ENCODE peak calls at places on chromosomes 7 and 10, in four cellular contexts. One of them, this sample, is unnamed.
A peak's percentile ranks its signal among the peaks of the same experiment; 100 is the strongest.

GRCh38 chr7:28062197-28062988 is 118.2 kb downstream of the JAZF1 start:
- DNase-seq in MCF 10A: peak; percentile 80
- DNase-seq in natural killer cell: peak; percentile 65
- DNase-seq in HCT116: peak; percentile 27
- DNase-seq in this sample: peak; percentile 48

GRCh38 chr10:71627956-71628355 is 91.6 kb downstream of the C10orf105 start:
- DNase-seq in natural killer cell: no peak
- DNase-seq in HCT116: no peak
- DNase-seq in MCF 10A: no peak
- DNase-seq in this sample: no peak

GRCh38 chr10:22978918-22979317 is 51.1 kb downstream of the ARMC3 start:
- DNase-seq in MCF 10A: no peak
- DNase-seq in HCT116: no peak
- DNase-seq in natural killer cell: no peak
- DNase-seq in this sample: no peak

GRCh38 chr7:158957507-158957900 is 101.1 kb downstream of the DYNC2I1 start:
- DNase-seq in MCF 10A: no peak
- DNase-seq in natural killer cell: no peak
- DNase-seq in HCT116: no peak
- DNase-seq in this sample: no peak

GRCh38 chr7:25073451-25073850 is 51.6 kb downstream of the CYCS start:
- DNase-seq in HCT116: no peak
- DNase-seq in natural killer cell: no peak
- DNase-seq in MCF 10A: no peak
- DNase-seq in this sample: no peak

GRCh38 chr10:79361721-79362397 is 14.6 kb downstream of the PPIF start:
- DNase-seq in HCT116: no peak
- DNase-seq in MCF 10A: no peak
- DNase-seq in natural killer cell: no peak
- DNase-seq in this sample: no peak

GRCh38 chr7:70505886-70506285 is 626.1 kb upstream of the GALNT17 start:
- DNase-seq in HCT116: no peak
- DNase-seq in MCF 10A: no peak
- DNase-seq in natural killer cell: no peak
- DNase-seq in this sample: no peak

GRCh38 chr10:108250954-108251620 is 1086.6 kb upstream of the SORCS1 start:
- DNase-seq in MCF 10A: no peak
- DNase-seq in natural killer cell: no peak
- DNase-seq in HCT116: no peak
- DNase-seq in this sample: no peak

GRCh38 chr10:14879055-14879800 is 562 bp downstream of the SUV39H2 start:
- DNase-seq in HCT116: no peak
- DNase-seq in MCF 10A: peak; percentile 29
- DNase-seq in natural killer cell: peak; percentile 19
- DNase-seq in this sample: no peak

GRCh38 chr10:11093733-11094132 is 76.1 kb downstream of the CELF2 start:
- DNase-seq in MCF 10A: no peak
- DNase-seq in natural killer cell: no peak
- DNase-seq in HCT116: no peak
- DNase-seq in this sample: no peak

GRCh38 chr7:30659312-30659711 is 22.9 kb downstream of the CRHR2 start:
- DNase-seq in HCT116: no peak
- DNase-seq in natural killer cell: no peak
- DNase-seq in MCF 10A: peak; percentile 18
- DNase-seq in this sample: no peak

GRCh38 chr10:73998623-73999622 is 1.0 kb downstream of the VCL start:
- DNase-seq in natural killer cell: peak; percentile 19
- DNase-seq in HCT116: peak; percentile 34
- DNase-seq in MCF 10A: peak; percentile 83
- DNase-seq in this sample: peak; percentile 45

GRCh38 chr10:110471566-110472139 is 26.1 kb upstream of the DUSP5 start:
- DNase-seq in HCT116: no peak
- DNase-seq in MCF 10A: no peak
- DNase-seq in natural killer cell: no peak
- DNase-seq in this sample: no peak

GRCh38 chr10:88450201-88450600 is 132.9 kb downstream of the RNLS start:
- DNase-seq in MCF 10A: no peak
- DNase-seq in HCT116: no peak
- DNase-seq in natural killer cell: no peak
- DNase-seq in this sample: no peak

GRCh38 chr10:69742928-69743602 is 58.6 kb upstream of the COL13A1 start:
- DNase-seq in HCT116: peak; percentile 18
- DNase-seq in natural killer cell: no peak
- DNase-seq in MCF 10A: peak; percentile 48
- DNase-seq in this sample: peak; percentile 26

GRCh38 chr7:56062382-56062781 is 1.7 kb upstream of the SUMF2 start:
- DNase-seq in natural killer cell: no peak
- DNase-seq in MCF 10A: no peak
- DNase-seq in HCT116: peak; percentile 57
- DNase-seq in this sample: no peak

GRCh38 chr7:45017253-45017652 is 17.3 kb downstream of the CCM2 start:
- DNase-seq in MCF 10A: no peak
- DNase-seq in natural killer cell: no peak
- DNase-seq in HCT116: no peak
- DNase-seq in this sample: no peak

GRCh38 chr10:44974628-44975431 is 3.8 kb downstream of the DEPP1 start:
- DNase-seq in natural killer cell: peak; percentile 72
- DNase-seq in HCT116: peak; percentile 13
- DNase-seq in MCF 10A: peak; percentile 60
- DNase-seq in this sample: peak; percentile 56

GRCh38 chr7:50389961-50390360 is 60.2 kb downstream of the FIGNL1 start:
- DNase-seq in HCT116: no peak
- DNase-seq in natural killer cell: no peak
- DNase-seq in MCF 10A: no peak
- DNase-seq in this sample: no peak

GRCh38 chr10:72509951-72510350 is 115.9 kb downstream of the MICU1 start:
- DNase-seq in natural killer cell: no peak
- DNase-seq in MCF 10A: no peak
- DNase-seq in HCT116: no peak
- DNase-seq in this sample: no peak

GRCh38 chr7:94654764-94655561 is 970 bp downstream of the SGCE start:
- DNase-seq in MCF 10A: peak; percentile 53
- DNase-seq in HCT116: no peak
- DNase-seq in natural killer cell: no peak
- DNase-seq in this sample: no peak

GRCh38 chr10:78059916-78060315 is 26.3 kb downstream of the RPS24 start:
- DNase-seq in MCF 10A: no peak
- DNase-seq in HCT116: no peak
- DNase-seq in natural killer cell: no peak
- DNase-seq in this sample: no peak

GRCh38 chr10:4849555-4850242 is 23.7 kb downstream of the AKR1E2 start:
- DNase-seq in MCF 10A: peak; percentile 95
- DNase-seq in natural killer cell: peak; percentile 82
- DNase-seq in HCT116: peak; percentile 88
- DNase-seq in this sample: peak; percentile 85

GRCh38 chr7:108114117-108114841 is 15.9 kb downstream of the LAMB4 start:
- DNase-seq in HCT116: peak; percentile 39
- DNase-seq in natural killer cell: no peak
- DNase-seq in MCF 10A: peak; percentile 48
- DNase-seq in this sample: no peak
- TF ChIP-seq CTCF in HCT116: peak; percentile 74
- TF ChIP-seq CTCF in natural killer cell: no peak
- TF ChIP-seq CTCF in MCF 10A: peak; percentile 61
- TF ChIP-seq CTCF in this sample: peak; percentile 55

DNA sequence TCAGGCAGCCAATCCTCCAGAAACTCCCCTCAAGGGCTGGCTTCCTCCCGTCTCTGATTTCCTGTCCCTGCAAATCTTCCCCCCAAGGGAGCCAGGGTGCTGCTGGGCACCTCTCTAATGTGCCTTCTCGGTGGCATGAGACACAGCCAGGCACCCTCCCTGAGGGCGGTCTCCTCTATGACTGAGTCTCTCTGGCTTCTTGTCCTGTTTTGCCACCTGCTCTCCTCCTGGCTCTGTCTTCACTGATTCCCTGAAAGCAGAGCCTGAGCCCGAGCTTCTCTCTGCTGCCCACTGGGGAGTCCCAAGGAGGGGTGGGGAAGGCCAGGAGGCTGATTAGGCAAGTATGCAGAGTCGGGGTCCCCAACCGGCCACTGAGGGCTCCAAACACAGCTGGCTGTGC is 60.4 kb upstream of the INSIG1 start:
- DNase-seq in MCF 10A: no peak
- DNase-seq in HCT116: no peak
- DNase-seq in natural killer cell: no peak
- DNase-seq in this sample: no peak
- TF ChIP-seq CTCF in MCF 10A: no peak
- TF ChIP-seq CTCF in HCT116: no peak
- TF ChIP-seq CTCF in natural killer cell: no peak
- TF ChIP-seq CTCF in this sample: no peak

DNA sequence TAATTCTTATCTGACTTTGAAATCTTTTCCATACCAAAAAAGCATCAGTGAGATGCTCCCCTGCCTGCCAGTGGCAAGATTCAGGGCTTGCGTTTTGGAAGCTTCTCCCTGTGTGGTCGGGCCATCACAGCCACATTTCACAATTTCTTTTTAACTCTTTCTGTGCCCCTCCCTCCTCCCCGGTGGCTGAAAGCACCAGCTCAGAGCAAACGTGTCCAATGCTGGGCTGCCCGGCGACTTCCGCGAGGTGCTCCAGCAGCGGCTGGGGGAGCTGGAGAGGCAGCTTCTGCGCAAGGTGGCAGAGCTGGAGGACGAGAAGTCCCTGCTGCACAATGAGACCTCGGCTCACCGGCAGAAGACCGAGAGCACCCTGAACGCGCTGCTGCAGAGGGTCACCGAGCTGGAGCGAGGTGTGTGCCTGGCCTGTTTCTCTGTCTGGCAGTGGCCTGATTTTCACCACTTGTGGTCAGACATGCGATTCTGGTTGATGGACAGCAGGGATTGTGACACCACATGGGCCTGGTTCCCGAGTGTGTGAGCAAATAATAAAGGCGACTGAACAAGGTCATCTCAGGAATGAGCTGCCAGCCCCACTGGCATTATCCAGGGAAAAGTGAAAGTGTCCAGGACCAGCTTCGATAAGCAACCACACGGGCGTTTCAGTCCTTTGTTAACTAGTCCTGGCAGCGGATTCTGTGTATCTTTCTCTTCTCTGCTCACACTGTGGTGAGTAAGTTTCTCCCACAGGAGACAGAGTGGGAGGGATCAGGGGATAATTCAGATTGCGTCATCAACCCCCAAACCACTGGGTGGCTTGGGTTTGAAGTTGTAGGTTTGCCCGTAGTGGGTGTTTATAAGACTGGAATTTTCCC is 2.6 kb downstream of the NPTX2 start:
- DNase-seq in MCF 10A: peak; percentile 51
- DNase-seq in HCT116: no peak
- DNase-seq in natural killer cell: no peak
- DNase-seq in this sample: no peak
- TF ChIP-seq CTCF in MCF 10A: no peak
- TF ChIP-seq CTCF in HCT116: no peak
- TF ChIP-seq CTCF in natural killer cell: no peak
- TF ChIP-seq CTCF in this sample: no peak

DNA sequence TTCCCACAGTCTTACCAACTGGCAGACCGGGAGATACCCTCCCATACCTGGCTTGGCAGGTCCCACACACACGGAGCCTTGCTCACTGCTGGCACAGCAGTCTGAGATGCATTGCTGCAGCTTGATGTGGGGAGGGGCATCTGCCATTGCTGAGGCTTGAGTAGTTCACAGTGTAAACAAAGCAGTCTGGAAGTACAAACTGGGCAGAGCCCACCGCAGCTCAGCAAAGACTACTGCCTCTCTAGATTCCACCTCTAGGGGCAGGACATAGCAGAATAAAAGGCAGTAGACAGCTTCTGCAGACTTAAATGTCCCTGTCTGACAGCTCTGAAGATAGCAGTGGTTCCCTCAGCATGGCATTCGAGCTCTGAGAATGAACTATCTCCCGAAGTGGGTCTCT is 69.6 kb upstream of the RELN start:
- DNase-seq in HCT116: no peak
- DNase-seq in MCF 10A: no peak
- DNase-seq in natural killer cell: no peak
- DNase-seq in this sample: no peak
- TF ChIP-seq CTCF in HCT116: peak; percentile 18
- TF ChIP-seq CTCF in MCF 10A: no peak
- TF ChIP-seq CTCF in natural killer cell: no peak
- TF ChIP-seq CTCF in this sample: no peak

This sample was measured in progenitor cell of endocrine pancreas.